ENCODE peak calls at places on chromosome 13, in ten cellular contexts. G is GM23338; A is ascending aorta; X is astrocyte; V is heart right ventricle; K is CD4-positive, alpha-beta memory T cell; I is cardiac muscle cell; S is neuronal stem cell; N is mesenchymal stem cell; J is thoracic aorta. R is an unnamed sample. For H3K4me1, the result is how much of the 10 kb centered on the place peaks cover.

GRCh38 chr13:102812616-102813287 is 13.8 kb downstream of the BIVM start:
- DNase-seq in S (no peak), G (peak), X (peak), N (peak), J (no peak), K (no peak), A (no peak), V (no peak), I (peak), R (no peak)

GRCh38 chr13:24618219-24618955 is 61.8 kb upstream of the ATP12A start:
- DNase-seq in G (no peak), I (no peak), K (peak), A (no peak), J (no peak), X (no peak), N (no peak), V (no peak), S (no peak), R (no peak)

GRCh38 chr13:77009011-77009410 is 17.1 kb downstream of the CLN5 start:
- DNase-seq in X (no peak), J (no peak), V (no peak), I (no peak), A (no peak), K (no peak), N (no peak), G (no peak), S (no peak), R (no peak)

GRCh38 chr13:50130686-50131051 is 115.4 kb downstream of the KCNRG start:
- DNase-seq in I (peak), N (no peak), S (peak), K (peak), G (peak), J (no peak), X (no peak), V (no peak), A (peak), R (peak)

GRCh38 chr13:93603043-93603442 is 376.4 kb downstream of the GPC6 start:
- DNase-seq in A (peak), G (peak), I (peak), K (no peak), S (no peak), N (peak), X (peak), J (peak), V (no peak), R (no peak)

GRCh38 chr13:91739751-91740150 is 341.3 kb downstream of the GPC5 start:
- DNase-seq in I (no peak), S (no peak), A (no peak), X (no peak), G (peak), K (no peak), J (no peak), N (no peak), V (no peak), R (no peak)

GRCh38 chr13:50323440-50324070 is 308.3 kb downstream of the KCNRG start:
- DNase-seq in S (no peak), X (peak), G (no peak), V (no peak), J (no peak), K (no peak), I (peak), A (no peak), N (peak), R (no peak)

GRCh38 chr13:93398167-93398566 is 171.6 kb downstream of the GPC6 start:
- DNase-seq in J (no peak), A (no peak), V (no peak), G (no peak), X (no peak), N (peak), K (no peak), I (peak), S (no peak), R (no peak)

GRCh38 chr13:73849292-73849691 is 284.9 kb downstream of the KLF12 start:
- DNase-seq in K (no peak), J (no peak), G (peak), V (no peak), A (no peak), X (peak), I (peak), N (peak), S (peak), R (no peak)

GRCh38 chr13:111536239-111536638 is 215.8 kb downstream of the TEX29 start:
- DNase-seq in K (no peak), V (no peak), G (no peak), A (no peak), S (no peak), X (no peak), I (no peak), J (no peak), N (no peak), R (no peak)

GRCh38 chr13:57409656-57410055 is 221.9 kb upstream of the PCDH17 start:
- DNase-seq in A (no peak), V (no peak), X (no peak), K (no peak), I (no peak), J (no peak), S (no peak), N (no peak), G (no peak), R (no peak)

GRCh38 chr13:46146898-46147297 is 35.1 kb downstream of the LCP1 start:
- DNase-seq in J (no peak), N (peak), I (peak), A (no peak), G (peak), X (no peak), V (no peak), K (no peak), S (no peak), R (no peak)

GRCh38 chr13:102907886-102908515 is 62.2 kb downstream of the ERCC5 start:
- DNase-seq in X (no peak), J (no peak), V (no peak), G (no peak), N (no peak), S (no peak), A (no peak), I (peak), K (no peak), R (no peak)

GRCh38 chr13:39773833-39774232 is 118.4 kb downstream of the COG6 start:
- DNase-seq in A (no peak), X (peak), V (no peak), S (no peak), J (no peak), N (peak), I (no peak), G (no peak), K (no peak), R (no peak)

GRCh38 chr13:39777021-39777420 is 121.6 kb downstream of the COG6 start:
- DNase-seq in N (peak), K (no peak), S (no peak), I (no peak), X (peak), J (no peak), V (no peak), A (no peak), G (no peak), R (no peak)

GRCh38 chr13:39779337-39780270 is 124.1 kb downstream of the COG6 start:
- DNase-seq in I (peak), X (peak), V (no peak), A (no peak), G (no peak), S (no peak), N (peak), J (no peak), K (peak), R (no peak)

GRCh38 chr13:39777527-39778061 is 122.1 kb downstream of the COG6 start:
- DNase-seq in J (no peak), A (no peak), I (peak), K (peak), X (peak), V (no peak), N (peak), S (no peak), G (peak), R (no peak)

DNA sequence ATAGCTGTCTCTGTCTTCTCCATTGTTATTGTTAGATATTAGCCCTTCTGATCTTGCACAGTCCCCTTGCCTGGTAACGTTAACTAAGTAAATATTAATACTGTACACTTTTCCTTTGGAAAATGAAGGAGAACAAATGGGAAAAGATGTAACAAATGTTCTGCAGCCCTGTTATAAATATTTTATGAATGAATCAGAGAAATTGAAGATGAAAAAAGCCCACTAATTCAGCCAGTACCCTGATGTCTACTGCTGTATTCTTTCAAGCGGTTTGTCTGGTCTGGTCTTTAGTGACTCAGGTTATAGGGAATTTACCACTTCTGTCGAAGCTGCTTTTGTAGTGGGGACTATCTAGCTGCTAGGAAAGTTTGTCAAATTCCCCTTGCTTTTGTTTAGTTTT is 121.0 kb downstream of the COG6 start:
- DNase-seq in K (peak), J (no peak), I (peak), X (peak), N (peak), A (no peak), G (no peak), V (no peak), S (no peak), R (no peak)
- H3K4me1 ChIP-seq in K (under half), J (under half), I (under half), X (under half), N (under half), A (under half), G (under half), V (under half), S (under half), R (under half)

DNA sequence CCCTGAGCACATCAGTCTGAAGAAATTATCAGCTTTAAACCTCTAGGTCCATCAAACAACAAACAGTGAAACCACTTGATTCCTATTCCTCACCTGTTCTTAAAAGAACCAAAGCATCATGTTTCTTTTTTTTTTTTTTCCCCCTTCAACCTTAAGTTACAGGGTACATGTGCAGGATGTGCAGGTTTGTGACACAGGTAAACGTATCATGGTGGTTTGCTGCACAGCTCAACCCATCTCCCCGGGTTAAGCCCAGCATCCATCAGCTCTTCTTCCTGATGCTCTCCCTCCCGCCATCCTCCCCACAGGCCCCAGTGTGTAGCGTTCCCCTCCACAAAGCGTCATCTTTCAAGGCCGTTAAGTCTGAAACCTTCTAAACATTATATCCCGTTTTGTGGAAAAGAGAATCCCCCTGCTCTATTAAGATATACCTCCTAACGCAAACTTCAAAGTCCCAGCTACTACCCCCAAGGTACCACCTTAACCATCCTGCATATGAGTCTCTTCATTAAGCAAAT is 10.9 kb downstream of the USP12 start:
- DNase-seq in S (no peak), N (no peak), K (no peak), I (no peak), V (no peak), G (no peak), A (no peak), J (no peak), X (no peak), R (no peak)
- H3K4me3 ChIP-seq in S (no peak), N (no peak), K (no peak), I (no peak), V (no peak), G (no peak), A (no peak), J (no peak), X (no peak), R (no peak)

GRCh38 chr13:97279079-97279411 is 56.9 kb downstream of the MBNL2 start:
- DNase-seq in I (no peak), S (no peak), N (no peak), G (no peak), K (no peak), J (no peak), X (no peak), A (no peak), V (no peak), R (no peak)

GRCh38 chr13:97278395-97279078 is 56.4 kb downstream of the MBNL2 start:
- DNase-seq in J (no peak), G (no peak), S (no peak), I (no peak), K (no peak), X (peak), N (no peak), A (no peak), V (no peak), R (no peak)

GRCh38 chr13:97280478-97280877 is 58.3 kb downstream of the MBNL2 start:
- DNase-seq in X (peak), G (no peak), J (no peak), I (no peak), S (no peak), V (no peak), K (no peak), A (no peak), N (no peak), R (no peak)

GRCh38 chr13:97281028-97281427 is 58.9 kb downstream of the MBNL2 start:
- DNase-seq in A (no peak), V (no peak), N (no peak), G (no peak), I (no peak), X (no peak), J (no peak), K (no peak), S (no peak), R (no peak)

DNA sequence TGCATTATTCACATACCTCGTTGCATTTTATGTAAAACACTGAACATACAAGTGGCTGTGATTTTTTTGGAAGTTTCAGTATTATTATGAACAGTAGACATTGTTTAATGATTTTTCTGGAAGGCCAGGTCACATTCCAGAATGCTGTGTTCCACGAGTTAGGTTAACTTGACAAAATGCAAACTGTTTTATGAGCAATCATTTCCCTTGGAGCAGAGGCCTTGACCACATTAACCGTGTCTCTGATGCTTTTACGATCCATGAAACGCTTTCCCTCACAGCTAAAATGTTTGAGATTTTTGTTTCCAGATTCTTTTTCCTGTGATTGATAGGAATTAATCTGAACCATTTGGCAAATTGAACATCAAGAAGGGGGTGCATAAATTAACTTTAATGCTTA is 57.8 kb downstream of the MBNL2 start:
- DNase-seq in N (peak), S (no peak), X (peak), V (no peak), G (no peak), K (no peak), I (peak), A (no peak), J (no peak), R (no peak)
- H3K4me1 ChIP-seq in N (under half), S (under half), X (half or more), V (half or more), G (under half), K (under half), I (under half), A (half or more), J (half or more), R (under half)

GRCh38 chr13:90336507-90336906 is 1011.0 kb upstream of the MIR17HG start:
- DNase-seq in V (no peak), J (no peak), I (no peak), K (no peak), S (no peak), X (no peak), N (no peak), A (no peak), G (no peak), R (no peak)
- H3K4me3 ChIP-seq in V (no peak), J (no peak), I (no peak), K (no peak), S (no peak), X (no peak), N (no peak), A (no peak), G (no peak), R (no peak)

GRCh38 chr13:48493076-48493765 is 39.7 kb downstream of the RCBTB2 start:
- DNase-seq in A (no peak), X (no peak), G (no peak), I (peak), J (no peak), N (peak), V (no peak), S (no peak), K (peak), R (no peak)

GRCh38 chr13:48491423-48492122 is 41.3 kb downstream of the RCBTB2 start:
- DNase-seq in K (no peak), G (no peak), J (no peak), S (no peak), I (no peak), X (no peak), V (no peak), A (no peak), N (no peak), R (no peak)

GRCh38 chr13:48492123-48493075 is 40.5 kb downstream of the RCBTB2 start:
- DNase-seq in G (no peak), K (peak), X (no peak), V (peak), I (peak), N (peak), A (peak), J (no peak), S (no peak), R (peak)

GRCh38 chr13:48494874-48495273 is 38.0 kb downstream of the RCBTB2 start:
- DNase-seq in X (no peak), J (no peak), A (no peak), G (no peak), K (no peak), I (no peak), V (no peak), S (no peak), N (no peak), R (no peak)

DNA sequence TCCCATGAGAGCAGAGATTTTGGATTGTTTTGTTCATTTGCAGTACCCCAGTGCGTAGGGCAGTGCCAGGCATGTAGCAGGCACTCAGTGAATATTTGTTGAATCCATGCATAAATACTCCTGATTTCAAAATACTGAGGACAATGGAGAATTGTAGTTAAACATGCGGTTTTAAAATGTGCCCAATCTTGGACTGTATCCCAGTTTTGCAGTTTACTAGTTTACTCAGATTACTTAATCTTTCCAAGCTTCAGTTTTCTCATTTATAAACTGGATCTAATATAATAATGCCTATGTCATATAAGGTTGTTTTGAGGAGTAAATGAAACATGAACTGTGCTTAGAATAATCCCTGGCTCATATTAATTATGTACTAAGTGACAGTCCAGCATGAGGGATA is 39.0 kb downstream of the RCBTB2 start:
- DNase-seq in A (no peak), K (no peak), X (no peak), I (peak), N (no peak), J (no peak), G (no peak), S (no peak), V (no peak), R (no peak)
- H3K4me1 ChIP-seq in A (under half), K (half or more), X (under half), I (under half), N (under half), J (under half), G (under half), S (under half), V (half or more), R (under half)

DNA sequence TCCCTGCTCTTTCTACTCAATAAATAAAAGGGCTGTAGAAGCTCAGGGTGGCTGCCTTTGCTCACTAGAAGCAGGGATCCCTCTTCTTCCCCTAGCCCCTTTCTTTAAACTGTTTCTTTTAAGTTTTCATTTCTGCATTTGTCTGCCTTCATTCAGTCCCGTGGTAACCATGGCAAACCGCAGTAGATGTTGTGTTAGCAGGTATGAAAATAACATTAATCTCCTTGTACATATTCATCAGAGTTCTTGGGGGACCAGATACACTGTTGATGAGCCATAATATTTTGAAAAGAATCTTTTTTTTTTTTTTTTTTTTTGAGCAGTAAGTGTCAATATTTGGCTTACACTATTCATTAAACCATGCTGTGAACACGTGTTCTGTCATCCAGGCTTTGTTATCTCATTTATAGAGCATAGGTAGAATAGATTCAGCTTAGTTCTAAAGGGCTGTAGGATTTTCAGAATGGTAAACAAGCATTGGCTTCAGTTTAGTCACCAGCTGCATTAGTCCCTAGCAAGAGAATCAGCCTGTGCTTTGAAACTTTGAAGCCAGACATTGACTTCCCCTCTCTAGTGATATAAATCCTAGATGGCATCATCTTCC is 59.3 kb upstream of the SPRY2 start:
- DNase-seq in S (no peak), J (no peak), X (no peak), N (no peak), V (no peak), A (no peak), I (no peak), G (no peak), K (no peak), R (no peak)
- H3K4me3 ChIP-seq in S (no peak), J (no peak), X (no peak), N (no peak), V (no peak), A (no peak), I (no peak), G (no peak), K (no peak), R (no peak)

GRCh38 chr13:99355267-99356215 is 48.3 kb upstream of the GPR183 start:
- DNase-seq in X (no peak), G (no peak), V (no peak), I (no peak), A (no peak), S (no peak), K (peak), J (no peak), N (no peak), R (no peak)
- H3K4me1 ChIP-seq in X (under half), G (under half), V (under half), I (under half), A (under half), S (under half), K (half or more), J (under half), N (under half), R (under half)

DNA sequence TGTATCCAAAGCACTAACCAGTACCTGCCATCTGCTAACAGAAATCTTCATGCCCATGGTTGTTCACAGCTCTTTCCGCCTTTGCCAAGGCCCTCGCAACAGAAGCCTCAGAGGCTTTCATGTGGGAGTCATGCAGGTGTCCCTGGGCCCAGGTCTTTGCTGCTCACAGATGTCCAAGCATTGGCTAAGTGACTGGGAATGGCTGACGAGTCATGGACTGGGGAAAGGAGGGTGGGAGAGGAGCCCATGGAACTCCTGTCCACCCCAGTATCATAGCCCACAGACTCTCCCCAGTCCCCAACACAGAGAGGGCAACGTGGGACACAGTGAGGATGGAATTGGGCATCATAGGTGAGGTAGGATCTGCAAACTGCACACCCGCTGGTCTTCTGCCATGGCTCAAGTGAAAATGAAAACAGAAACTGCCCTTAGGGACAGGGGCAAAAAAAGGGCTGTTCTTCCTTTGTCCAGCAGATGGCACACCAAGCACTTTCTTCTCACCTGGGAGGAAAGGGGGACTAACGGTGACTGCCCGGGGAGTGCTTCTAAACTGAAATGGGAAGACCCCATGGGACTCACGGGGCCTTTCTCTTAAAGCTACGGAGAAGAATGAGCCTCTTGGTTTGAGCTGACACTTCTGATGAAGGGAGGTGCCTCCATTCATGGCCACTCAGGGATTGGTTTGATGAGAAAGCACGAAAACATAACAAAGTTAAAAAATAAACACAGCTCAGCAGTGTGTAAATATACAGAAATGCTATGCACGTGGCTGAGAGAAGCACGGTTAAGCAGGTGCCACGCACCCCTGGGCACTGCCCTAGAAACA is 11.1 kb upstream of the DHRS12 start:
- DNase-seq in J (no peak), G (peak), S (peak), K (peak), X (no peak), I (peak), A (peak), V (no peak), N (peak), R (no peak)
- H3K4me3 ChIP-seq in J (peak), G (no peak), S (no peak), K (peak), X (peak), I (no peak), A (peak), V (peak), N (no peak), R (peak)

R was measured in kidney.